ENCODE peak calls at places on chromosomes 4 and X, in five cellular contexts. W is aorta, U is astrocyte of the spinal cord, E is foreskin fibroblast, Z is brain microvascular endothelial cell. C is an unnamed sample.

GRCh38 chrX:41198410-41198809 is 113.2 kb downstream of the USP9X start:
- DNase-seq in W (no peak), U (no peak), E (no peak), Z (no peak), C (no peak)

GRCh38 chr4:105598787-105599186 is 46.4 kb downstream of the ARHGEF38 start:
- DNase-seq in W (no peak), U (no peak), E (no peak), Z (no peak), C (no peak)

GRCh38 chr4:41590591-41590990 is 52.6 kb downstream of the LIMCH1 start:
- DNase-seq in W (no peak), U (no peak), E (no peak), Z (no peak), C (no peak)

GRCh38 chr4:163566257-163566656 is 71.8 kb downstream of the TMA16 start:
- DNase-seq in W (no peak), U (no peak), E (no peak), Z (no peak), C (no peak)

GRCh38 chrX:17081969-17082368 is 135.5 kb downstream of the REPS2 start:
- DNase-seq in W (no peak), U (no peak), E (no peak), Z (no peak), C (no peak)

GRCh38 chr4:17957689-17958088 is 63.9 kb downstream of the LCORL start:
- DNase-seq in W (no peak), U (peak), E (no peak), Z (no peak), C (no peak)

GRCh38 chr4:73648478-73648877 is 28.2 kb upstream of the RASSF6 start:
- DNase-seq in W (no peak), U (no peak), E (no peak), Z (no peak), C (no peak)

GRCh38 chr4:159292137-159292896 is 189.4 kb downstream of the RAPGEF2 start:
- DNase-seq in W (no peak), U (no peak), E (no peak), Z (no peak), C (no peak)

GRCh38 chrX:9728271-9728670 is 37.4 kb downstream of the GPR143 start:
- DNase-seq in W (no peak), U (no peak), E (no peak), Z (no peak), C (no peak)

GRCh38 chrX:102858826-102859627 is 78.0 kb upstream of the RAB40AL start:
- DNase-seq in W (no peak), U (no peak), E (peak), Z (peak), C (no peak)

GRCh38 chr4:13325744-13326143 is 158.4 kb downstream of the RAB28 start:
- DNase-seq in W (no peak), U (no peak), E (no peak), Z (no peak), C (no peak)

GRCh38 chr4:122930877-122931276 is 8.5 kb upstream of the NUDT6 start:
- DNase-seq in W (no peak), U (peak), E (peak), Z (no peak), C (no peak)

GRCh38 chr4:170721812-170722373 is 632.1 kb upstream of the AADAT start:
- DNase-seq in W (no peak), U (no peak), E (peak), Z (no peak), C (no peak)

GRCh38 chr4:79209822-79210635 is 115.8 kb downstream of the NAA11 start:
- DNase-seq in W (no peak), U (no peak), E (no peak), Z (peak), C (no peak)

GRCh38 chr4:61997813-61998212 is 797.7 kb downstream of the ADGRL3 start:
- DNase-seq in W (no peak), U (no peak), E (no peak), Z (no peak), C (no peak)

GRCh38 chr4:181909368-181909767 is 333.8 kb upstream of the TENM3 start:
- DNase-seq in W (no peak), U (peak), E (peak), Z (peak), C (no peak)

GRCh38 chr4:40514409-40515025 is 115.1 kb downstream of the RBM47 start:
- DNase-seq in W (no peak), U (no peak), E (no peak), Z (no peak), C (no peak)

GRCh38 chr4:115763051-115763450 is 649.6 kb upstream of the NDST4 start:
- DNase-seq in W (no peak), U (no peak), E (no peak), Z (no peak), C (no peak)

GRCh38 chr4:87805971-87806370 is 6.6 kb downstream of the IBSP start:
- DNase-seq in W (no peak), U (no peak), E (peak), Z (no peak), C (no peak)

GRCh38 chr4:31657859-31658258 is 937.7 kb downstream of the PCDH7 start:
- DNase-seq in W (no peak), U (peak), E (no peak), Z (no peak), C (no peak)

DNA sequence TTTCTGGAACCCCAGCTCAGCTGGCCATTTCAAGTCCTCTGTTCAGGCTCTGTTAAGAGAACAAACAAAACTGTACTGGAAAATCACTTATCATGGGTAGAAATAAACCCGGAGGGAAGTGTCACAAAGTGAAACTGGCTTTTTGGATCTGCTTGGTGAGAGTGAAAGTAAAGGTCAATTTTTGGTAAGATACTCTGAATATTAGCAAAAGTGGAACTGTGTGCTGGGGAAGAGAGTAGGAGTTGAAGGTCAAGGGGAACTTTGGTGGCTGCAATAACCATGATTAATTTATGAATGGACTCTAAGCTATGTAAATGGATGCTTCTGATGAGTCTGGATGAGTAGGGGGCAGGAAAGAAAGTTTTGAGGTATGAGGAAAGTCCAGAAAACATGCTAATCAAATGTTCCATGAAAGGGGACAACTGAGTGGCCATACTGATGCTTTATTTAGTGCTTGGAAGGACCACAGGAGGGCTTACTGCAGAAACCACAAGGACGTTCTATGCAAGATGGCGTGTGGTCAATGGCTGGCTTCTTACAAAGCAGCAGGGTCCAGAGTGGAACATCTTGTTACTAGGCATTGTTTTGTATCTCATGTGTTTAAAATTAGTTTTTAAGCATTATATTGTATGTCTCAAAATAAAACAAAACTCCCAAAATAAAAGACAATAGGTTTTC is 36.8 kb upstream of the TNIP3 start:
- DNase-seq in W (no peak), U (no peak), E (no peak), Z (no peak), C (no peak)
- H3K4me3 ChIP-seq in W (no peak), U (no peak), E (no peak), Z (no peak), C (no peak)

GRCh38 chr4:185318679-185319078 is 77.0 kb downstream of the LRP2BP start:
- DNase-seq in W (no peak), U (peak), E (peak), Z (no peak), C (no peak)
- H3K4me3 ChIP-seq in W (no peak), U (no peak), E (no peak), Z (no peak), C (no peak)

DNA sequence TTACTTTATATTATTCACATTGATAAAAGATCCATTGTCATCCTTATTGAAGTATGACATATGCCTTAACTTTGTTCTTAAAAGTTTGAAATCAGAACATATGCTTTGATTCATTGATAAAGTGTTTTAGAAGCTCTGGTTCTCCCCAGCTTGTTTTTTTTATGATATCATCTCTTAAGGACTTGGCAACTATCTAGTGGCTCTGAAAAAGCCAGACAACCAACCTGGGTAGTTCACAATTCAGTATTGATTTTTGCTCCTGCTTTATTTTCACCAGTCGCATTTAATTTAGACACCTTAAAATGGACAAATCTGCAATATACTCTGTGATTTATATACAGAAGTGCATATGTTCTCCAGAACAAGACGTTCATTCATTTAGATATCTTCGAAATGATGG is 70.1 kb downstream of the GRIA2 start:
- DNase-seq in W (no peak), U (no peak), E (peak), Z (no peak), C (no peak)
- H3K4me3 ChIP-seq in W (no peak), U (no peak), E (no peak), Z (no peak), C (no peak)

DNA sequence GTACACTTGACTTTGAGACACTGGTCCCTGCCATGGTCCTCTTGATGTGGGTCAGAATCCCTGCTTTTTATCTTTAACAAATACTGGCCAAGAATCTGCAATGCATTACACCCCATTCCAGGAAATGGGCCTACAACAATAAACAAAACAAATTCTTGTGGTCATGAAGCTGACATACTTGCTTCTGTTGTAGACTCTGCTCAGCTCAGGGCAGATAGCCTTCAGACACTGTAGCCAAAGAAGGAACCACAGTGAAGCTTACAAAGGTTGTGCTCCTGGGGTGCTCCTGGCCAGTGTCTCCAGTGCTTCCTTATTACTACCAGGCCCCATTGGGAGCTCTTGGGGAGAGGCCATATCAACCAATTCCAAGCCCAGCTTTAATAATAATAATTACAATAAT is 21.8 kb downstream of the KIAA1210 start:
- DNase-seq in W (no peak), U (peak), E (peak), Z (peak), C (no peak)
- H3K4me3 ChIP-seq in W (no peak), U (no peak), E (no peak), Z (no peak), C (no peak)

DNA sequence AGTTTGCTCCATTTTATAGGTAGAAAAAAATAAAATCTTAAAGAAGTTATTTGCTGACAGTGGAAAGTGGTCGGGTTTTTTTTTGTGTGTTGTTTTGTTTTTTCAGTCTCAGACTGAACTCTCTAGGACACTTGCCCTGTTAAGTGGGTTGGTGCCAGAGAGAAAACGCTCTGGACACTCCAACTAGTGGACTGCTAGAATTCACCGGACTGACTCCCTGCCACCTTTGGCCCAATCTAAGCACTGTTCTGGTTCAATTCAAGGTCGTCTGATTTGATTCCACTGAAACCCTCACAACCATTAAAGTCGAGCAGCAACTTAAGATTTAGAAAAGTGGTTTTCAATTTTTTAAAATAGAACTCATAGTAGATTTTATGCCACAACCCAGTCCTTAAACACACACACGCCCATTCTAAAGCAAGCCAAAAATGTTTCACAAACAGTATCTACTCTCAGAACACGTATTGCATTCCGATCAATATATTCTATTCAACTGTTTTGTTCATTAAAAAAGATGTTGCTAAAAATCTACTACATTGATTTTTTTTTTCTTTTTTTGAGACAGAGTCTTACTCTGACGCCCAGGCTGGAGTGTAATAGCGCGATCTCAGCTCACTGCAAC is 27.3 kb downstream of the RWDD4 start:
- DNase-seq in W (no peak), U (no peak), E (no peak), Z (no peak), C (no peak)
- H3K4me3 ChIP-seq in W (no peak), U (no peak), E (no peak), Z (no peak), C (no peak)

DNA sequence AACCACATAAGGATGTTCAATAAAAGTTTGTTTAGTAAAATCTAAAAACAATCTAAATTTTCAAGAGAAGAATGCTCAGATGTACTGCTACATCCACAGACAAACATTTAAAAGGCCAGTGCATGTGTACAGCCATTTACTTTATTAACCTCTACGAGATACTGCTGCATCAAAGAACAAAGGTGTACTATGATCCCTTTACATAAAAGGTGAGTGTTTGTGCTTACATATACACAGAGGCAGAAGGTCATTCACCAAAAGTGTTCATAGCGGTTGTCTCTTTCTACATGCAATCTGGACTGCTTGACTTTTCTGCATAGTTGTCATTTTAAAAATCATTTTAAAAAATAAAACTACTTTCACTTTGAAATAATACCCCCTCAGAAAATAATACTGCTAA is 81.7 kb downstream of the AFAP1 start:
- DNase-seq in W (no peak), U (no peak), E (no peak), Z (no peak), C (no peak)
- H3K4me3 ChIP-seq in W (no peak), U (no peak), E (no peak), Z (no peak), C (no peak)

GRCh38 chrX:104335765-104336164 is 81.0 kb upstream of the ESX1 start:
- DNase-seq in W (no peak), U (peak), E (peak), Z (peak), C (no peak)
- H3K4me3 ChIP-seq in W (no peak), U (no peak), E (no peak), Z (no peak), C (no peak)

DNA sequence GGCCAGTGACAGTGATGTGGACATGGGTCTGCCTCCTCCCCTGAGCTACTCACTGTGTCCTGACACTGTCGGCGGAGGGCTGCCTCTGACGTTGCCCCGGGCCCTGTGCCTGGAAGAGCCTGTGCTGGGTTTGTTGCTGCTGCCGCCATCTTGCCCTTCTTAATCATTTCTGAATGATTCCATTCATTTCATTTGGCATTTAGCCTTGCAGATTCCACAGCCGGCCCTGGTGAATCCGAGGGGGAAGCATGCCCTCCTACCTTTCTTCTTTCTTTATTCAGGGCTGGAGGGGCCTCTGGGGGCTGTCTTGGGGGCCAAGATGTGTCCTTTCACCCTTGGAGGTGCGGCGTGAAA is 92.5 kb downstream of the PSAPL1 start:
- DNase-seq in W (no peak), U (no peak), E (no peak), Z (no peak), C (no peak)
- H3K4me3 ChIP-seq in W (no peak), U (no peak), E (no peak), Z (no peak), C (no peak)

C was measured in HFF-Myc.